ENCODE peak calls at places on chromosome 6, in four cellular contexts. U, D, A and Y are unnamed samples. For H4K20me1, the result is how much of the 10 kb centered on the place peaks cover.

GRCh38 chr6:166712554-166713228 is 85.6 kb upstream of the RPS6KA2 start:
- DNase-seq in A (no peak), U (no peak), D (peak), Y (no peak)

GRCh38 chr6:165599596-165600487 is 63.2 kb downstream of the PDE10A start:
- DNase-seq in A (no peak), U (no peak), D (no peak), Y (no peak)

GRCh38 chr6:83603560-83603959 is 91.2 kb downstream of the PRSS35 start:
- DNase-seq in A (no peak), D (peak), U (no peak), Y (no peak)

GRCh38 chr6:144873653-144874378 is 588.7 kb downstream of the UTRN start:
- DNase-seq in A (no peak), D (no peak), U (no peak), Y (no peak)

GRCh38 chr6:31143148-31143547 is 4.3 kb upstream of the PSORS1C2 start:
- DNase-seq in A (peak), D (peak), U (peak), Y (no peak)

GRCh38 chr6:8131265-8131897 is 29.0 kb upstream of the EEF1E1 start:
- DNase-seq in D (peak), U (peak), A (peak), Y (peak)

GRCh38 chr6:2706482-2706881 is 44.2 kb downstream of the MYLK4 start:
- DNase-seq in U (no peak), A (no peak), D (no peak), Y (no peak)

GRCh38 chr6:17714879-17715860 is 8.4 kb upstream of the NUP153 start:
- DNase-seq in U (peak), A (peak), D (no peak), Y (no peak)

GRCh38 chr6:98839788-98840361 is 5.5 kb downstream of the POU3F2 start:
- DNase-seq in U (peak), A (peak), D (peak), Y (no peak)

GRCh38 chr6:46370622-46371021 is 120.6 kb downstream of the RCAN2 start:
- DNase-seq in U (no peak), A (peak), D (peak), Y (no peak)

GRCh38 chr6:98716341-98716740 is 118.0 kb upstream of the POU3F2 start:
- DNase-seq in U (no peak), A (no peak), D (peak), Y (no peak)

DNA sequence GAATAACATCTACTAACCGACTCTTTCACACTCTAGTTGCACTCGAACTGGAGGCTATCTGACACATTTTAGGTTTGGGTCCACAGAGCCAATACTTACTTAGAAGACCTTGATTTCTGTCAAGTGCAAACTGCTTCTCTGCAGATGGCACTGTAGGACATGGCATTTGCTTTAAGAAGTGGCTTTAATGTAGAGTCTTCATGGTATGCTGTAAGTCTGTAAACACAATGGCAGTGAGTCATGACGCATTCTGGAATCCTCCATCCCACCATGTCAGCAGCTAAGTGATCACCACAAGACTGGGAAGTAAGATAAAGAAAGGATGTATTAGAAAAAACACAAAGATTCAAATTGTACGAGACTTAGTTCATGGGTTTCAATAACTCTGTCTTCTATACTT is 377.0 kb upstream of the NOX3 start:
- DNase-seq in D (no peak), A (peak), U (no peak), Y (peak)
- H2AFZ ChIP-seq in D (no peak), A (no peak), U (no peak), Y (no peak)

GRCh38 chr6:3735029-3735605 is 16.4 kb downstream of the PXDC1 start:
- DNase-seq in D (no peak), U (no peak), A (no peak), Y (no peak)

GRCh38 chr6:3731700-3732099 is 19.8 kb downstream of the PXDC1 start:
- DNase-seq in D (no peak), U (no peak), A (no peak), Y (no peak)

GRCh38 chr6:3734023-3734422 is 17.5 kb downstream of the PXDC1 start:
- DNase-seq in A (no peak), D (no peak), U (no peak), Y (no peak)

GRCh38 chr6:3733321-3733925 is 18.1 kb downstream of the PXDC1 start:
- DNase-seq in A (no peak), D (no peak), U (no peak), Y (no peak)

DNA sequence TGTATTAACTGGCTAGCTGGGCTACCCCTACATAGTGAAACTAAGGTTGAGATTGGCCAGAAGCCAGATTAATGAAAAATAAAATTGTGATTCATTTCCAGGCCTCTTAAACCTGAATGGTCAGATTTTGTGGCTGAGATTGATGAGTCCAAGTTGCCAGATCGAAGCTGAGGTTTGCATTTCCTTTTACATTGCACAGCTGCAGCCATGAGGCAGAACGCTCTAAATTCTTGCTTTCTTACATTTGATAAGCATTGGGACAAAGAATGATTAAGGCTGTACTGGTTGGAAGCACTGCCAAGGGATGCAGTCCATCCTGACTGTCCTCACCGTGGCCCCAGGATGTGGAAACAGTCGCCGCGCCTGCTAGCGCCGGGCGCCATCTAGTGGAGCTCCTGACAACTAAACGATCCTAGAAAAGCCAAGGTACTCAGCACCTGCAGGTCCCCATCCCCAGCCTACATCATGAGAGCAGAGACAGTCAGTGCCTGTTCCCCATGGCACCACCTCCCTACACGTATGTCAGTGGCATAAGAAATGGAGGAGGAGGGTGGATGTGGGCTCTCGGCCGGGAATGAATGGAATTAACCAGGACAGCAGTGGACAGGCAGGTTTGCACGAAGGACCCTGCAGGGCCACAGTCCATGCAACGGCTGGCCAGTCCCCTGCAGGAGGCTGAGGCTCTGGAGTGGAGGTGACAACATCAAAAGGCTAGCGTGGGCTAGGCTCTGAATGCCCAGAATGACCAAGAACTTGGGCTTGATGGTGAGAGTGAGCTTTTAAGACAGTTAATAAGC is 19.0 kb downstream of the PXDC1 start:
- DNase-seq in U (peak), D (peak), A (peak), Y (peak)
- H3K27ac ChIP-seq in U (no peak), D (no peak), A (no peak), Y (no peak)

GRCh38 chr6:56388414-56388752 is 141.0 kb upstream of the COL21A1 start:
- DNase-seq in U (no peak), D (no peak), A (no peak), Y (no peak)
- H4K20me1 ChIP-seq in U (under half), D (under half), A (under half), Y (under half)

GRCh38 chr6:41917528-41917927 is 3.4 kb downstream of the MED20 start:
- DNase-seq in U (no peak), D (no peak), A (peak), Y (no peak)
- H2AFZ ChIP-seq in U (no peak), D (no peak), A (peak), Y (no peak)

GRCh38 chr6:93985953-93986352 is 566.6 kb upstream of the EPHA7 start:
- DNase-seq in D (no peak), U (no peak), A (no peak), Y (no peak)
- H3K27ac ChIP-seq in D (no peak), U (no peak), A (no peak), Y (no peak)

DNA sequence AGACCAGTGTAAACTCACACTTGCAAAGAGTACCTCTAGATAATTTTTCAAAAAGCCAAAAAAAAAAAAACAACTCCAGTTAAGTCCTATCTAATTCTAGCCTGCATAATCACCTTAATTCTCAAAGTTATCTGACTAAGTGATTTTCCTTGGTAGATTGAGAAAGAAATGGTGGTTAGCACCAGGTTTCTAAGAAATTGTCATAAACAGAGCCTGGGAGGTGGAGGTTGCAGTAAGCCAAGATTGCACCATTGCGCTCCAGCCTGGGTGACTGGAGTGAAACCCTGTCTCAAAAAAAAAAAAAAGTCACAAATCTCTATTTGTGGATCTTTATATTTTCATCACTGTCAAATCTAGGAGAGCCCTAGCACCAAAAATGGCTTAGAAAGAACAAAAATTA is 8.9 kb downstream of the FBXO5 start:
- DNase-seq in A (no peak), U (no peak), D (no peak), Y (no peak)
- H4K20me1 ChIP-seq in A (under half), U (under half), D (half or more), Y (half or more)

DNA sequence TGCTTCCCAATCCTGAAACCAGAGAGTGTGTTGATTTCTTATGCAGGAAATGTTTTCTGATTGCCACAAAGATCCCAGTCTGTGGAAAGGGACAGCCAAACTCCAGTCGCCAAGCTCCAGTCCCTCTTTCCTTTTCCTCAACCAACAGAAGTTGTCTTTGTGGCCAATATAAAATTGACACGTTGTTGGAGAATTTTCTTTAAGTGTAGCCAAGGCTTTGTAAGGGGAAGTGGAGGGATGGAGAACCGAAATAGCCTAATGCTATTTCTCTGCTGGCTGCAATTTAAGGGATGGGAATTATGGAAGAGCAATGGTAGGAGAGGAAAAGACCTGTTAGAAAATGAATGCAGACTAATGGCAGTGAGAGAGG is 5.4 kb downstream of the ADGRB3 start:
- DNase-seq in A (no peak), U (no peak), D (no peak), Y (no peak)
- H2AFZ ChIP-seq in A (no peak), U (no peak), D (peak), Y (no peak)

GRCh38 chr6:39657355-39657754 is 67.9 kb downstream of the KIF6 start:
- DNase-seq in A (no peak), U (no peak), D (no peak), Y (no peak)

GRCh38 chr6:39653631-39654030 is 71.6 kb downstream of the KIF6 start:
- DNase-seq in D (peak), U (no peak), A (no peak), Y (no peak)

DNA sequence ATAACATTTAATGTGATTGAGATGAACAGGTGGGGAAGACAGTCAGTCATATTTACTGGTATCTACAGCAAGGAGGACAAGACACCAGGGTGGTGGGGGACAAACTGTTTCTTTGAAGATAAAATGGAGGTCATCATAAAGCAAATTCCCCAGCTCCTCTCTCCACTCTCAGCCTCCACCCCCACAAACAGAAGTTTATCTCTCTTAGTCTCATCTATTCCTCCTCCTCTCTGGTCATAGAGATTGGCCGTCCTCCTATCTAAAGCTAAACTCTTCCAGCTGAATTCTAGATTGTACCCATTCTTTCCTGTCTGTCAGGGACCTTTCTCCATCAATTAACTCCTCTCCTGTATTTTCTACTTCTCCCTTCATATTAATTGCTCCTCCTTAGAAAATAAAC is 71.1 kb downstream of the KIF6 start:
- DNase-seq in A (no peak), U (no peak), D (no peak), Y (no peak)
- H3K27ac ChIP-seq in A (no peak), U (no peak), D (no peak), Y (no peak)

GRCh38 chr6:70676821-70677220 is 9.1 kb downstream of the SMAP1 start:
- DNase-seq in A (no peak), D (no peak), U (no peak), Y (no peak)
- H4K20me1 ChIP-seq in A (under half), D (under half), U (half or more), Y (under half)

DNA sequence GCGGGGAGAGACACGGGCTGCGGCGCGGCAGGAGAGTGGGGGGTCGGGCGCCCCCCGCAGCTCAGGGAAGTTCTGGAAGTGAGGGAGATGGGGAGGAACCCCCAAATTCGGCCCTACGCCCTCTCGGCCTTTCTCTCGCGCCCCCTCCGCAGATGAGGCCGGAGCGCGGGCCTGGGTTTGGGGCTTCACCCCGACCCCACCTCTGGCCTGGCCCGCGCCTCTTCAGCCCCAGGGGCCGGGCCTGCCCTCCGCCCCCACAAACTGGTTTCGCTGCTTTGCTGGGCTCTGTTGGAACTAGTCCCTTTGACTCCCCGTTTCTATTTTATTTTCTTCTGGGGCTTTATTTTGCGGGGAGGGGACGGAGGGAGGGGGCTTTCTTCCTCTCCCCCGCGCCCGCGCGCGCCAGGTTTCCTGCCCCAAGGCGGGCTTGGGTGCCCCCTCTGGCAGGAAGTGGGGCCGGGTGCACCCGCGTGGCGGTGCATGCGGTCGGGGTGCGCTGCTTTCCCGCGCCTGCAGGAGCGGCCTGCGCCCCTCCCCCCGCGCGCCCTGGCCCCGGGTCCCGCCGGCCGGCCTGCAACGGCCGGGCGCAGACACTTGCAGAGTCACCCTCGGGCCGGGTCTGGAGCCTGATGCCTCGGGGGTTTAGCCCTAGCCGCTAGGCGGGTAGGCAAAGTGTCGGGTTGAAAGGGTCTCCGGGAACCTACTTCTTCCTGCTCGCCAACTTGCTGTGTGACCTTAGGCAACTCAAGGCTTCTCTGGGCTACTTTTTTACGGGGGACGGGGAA is 1.2 kb downstream of the HMGA1 start:
- DNase-seq in U (peak), A (peak), D (peak), Y (peak)
- H2AFZ ChIP-seq in U (peak), A (peak), D (no peak), Y (no peak)